ENCODE peak calls at places on chromosome 3, in eight cellular contexts. P is lower lobe of right lung; U is H1; B is Peyer's patch; K is naive thymus-derived CD4-positive, alpha-beta T cell; M is neural progenitor cell; W is effector memory CD4-positive, alpha-beta T cell; F is BE2C. O is an unnamed sample.

GRCh38 chr3:42678447-42678846 is 6.9 kb upstream of the KLHL40 start:
- DNase-seq in W (no peak), P (no peak), B (no peak), F (no peak), U (no peak), M (no peak), K (no peak), O (no peak)

GRCh38 chr3:71493372-71493771 is 90.2 kb downstream of the FOXP1 start:
- DNase-seq in W (peak; percentile 26), P (no peak), U (no peak), F (no peak), B (no peak), K (peak; percentile 83), M (no peak), O (no peak)

GRCh38 chr3:129502641-129503386 is 25.6 kb upstream of the RHO start:
- DNase-seq in K (no peak), M (no peak), W (no peak), P (no peak), F (no peak), B (no peak), U (no peak), O (no peak)

GRCh38 chr3:101886626-101887025 is 37.3 kb downstream of the NFKBIZ start:
- DNase-seq in U (no peak), M (no peak), B (no peak), W (no peak), K (no peak), P (no peak), F (no peak), O (no peak)

GRCh38 chr3:113536627-113537101 is 4.3 kb downstream of the SIDT1 start:
- DNase-seq in M (no peak), P (no peak), U (no peak), W (no peak), K (no peak), B (no peak), F (no peak), O (no peak)

GRCh38 chr3:24494616-24495333 is at the start of gene THRB:
- DNase-seq in F (peak; percentile 21), M (peak; percentile 79), U (peak; percentile 82), W (no peak), K (no peak), B (peak; percentile 18), P (peak; percentile 78), O (peak; percentile 83)

GRCh38 chr3:188343894-188344293 is 189.9 kb downstream of the LPP start:
- DNase-seq in U (no peak), K (no peak), W (no peak), B (no peak), P (no peak), F (no peak), M (no peak), O (no peak)

GRCh38 chr3:27677554-27677953 is 44.6 kb downstream of the EOMES start:
- DNase-seq in W (no peak), K (no peak), B (no peak), P (no peak), U (no peak), F (no peak), M (no peak), O (peak; percentile 20)

GRCh38 chr3:30437172-30437571 is 169.2 kb upstream of the TGFBR2 start:
- DNase-seq in P (no peak), F (no peak), W (no peak), K (no peak), B (peak; percentile 15), M (peak; percentile 2), U (no peak), O (no peak)

GRCh38 chr3:143331336-143331735 is 211.8 kb downstream of the CHST2 start:
- DNase-seq in F (no peak), M (no peak), B (no peak), U (no peak), W (no peak), P (no peak), K (no peak), O (no peak)

GRCh38 chr3:150544040-150544439 is 2.3 kb downstream of the SERP1 start:
- DNase-seq in F (no peak), K (no peak), P (no peak), W (no peak), B (no peak), M (no peak), U (no peak), O (peak; percentile 10)

GRCh38 chr3:190336516-190337189 is 14.4 kb upstream of the CLDN1 start:
- DNase-seq in M (no peak), B (no peak), F (no peak), U (no peak), P (no peak), W (no peak), K (no peak), O (peak; percentile 33)

GRCh38 chr3:169657351-169658124 is 6.0 kb downstream of the MECOM start:
- DNase-seq in F (no peak), K (no peak), U (no peak), W (no peak), M (no peak), B (no peak), P (no peak), O (peak; percentile 51)

GRCh38 chr3:184632551-184632950 is 71.0 kb downstream of the EPHB3 start:
- DNase-seq in P (no peak), U (no peak), K (no peak), W (no peak), B (no peak), M (no peak), F (no peak), O (peak; percentile 52)

GRCh38 chr3:9430733-9431132 is 33.3 kb downstream of the SETD5 start:
- DNase-seq in B (no peak), W (no peak), K (no peak), F (no peak), U (no peak), P (no peak), M (no peak), O (no peak)

GRCh38 chr3:43689766-43690399 is 855 bp upstream of the ABHD5 start:
- DNase-seq in F (no peak), P (no peak), U (no peak), M (no peak), W (no peak), B (no peak), K (no peak), O (no peak)

GRCh38 chr3:133269393-133269792 is 130.5 kb upstream of the BFSP2 start:
- DNase-seq in U (no peak), B (no peak), F (peak; percentile 72), P (no peak), M (no peak), K (no peak), W (no peak), O (no peak)

GRCh38 chr3:22245122-22245521 is 494.1 kb upstream of the ZNF385D start:
- DNase-seq in P (no peak), M (no peak), K (no peak), W (no peak), F (no peak), B (no peak), U (no peak), O (peak; percentile 20)

GRCh38 chr3:13532661-13533060 is 16.3 kb upstream of the FBLN2 start:
- DNase-seq in B (no peak), K (no peak), U (no peak), M (no peak), W (no peak), F (no peak), P (no peak), O (no peak)

GRCh38 chr3:138434875-138435772 is 708 bp downstream of the ESYT3 start:
- DNase-seq in M (peak; percentile 52), W (no peak), K (no peak), B (no peak), F (no peak), P (no peak), U (peak; percentile 66), O (peak; percentile 35)

GRCh38 chr3:138082992-138083386 is 32.4 kb downstream of the DZIP1L start:
- DNase-seq in B (no peak), K (no peak), W (no peak), P (no peak), U (no peak), M (no peak), F (no peak), O (no peak)

GRCh38 chr3:140871022-140871421 is 70.6 kb upstream of the SLC25A36 start:
- DNase-seq in F (no peak), P (no peak), M (no peak), B (no peak), K (no peak), U (no peak), W (no peak), O (no peak)

GRCh38 chr3:143820466-143821221 is 27.6 kb downstream of the SLC9A9 start:
- DNase-seq in W (no peak), U (no peak), B (no peak), K (no peak), M (no peak), F (no peak), P (no peak), O (no peak)

GRCh38 chr3:181698263-181698944 is 13.3 kb upstream of the SOX2 start:
- DNase-seq in P (no peak), U (no peak), F (no peak), M (no peak), B (no peak), K (no peak), W (no peak), O (no peak)
- H3K4me1 ChIP-seq in P (peaks cover 34% of the 10 kb centered on the region), U (peaks cover 20% of the 10 kb centered on the region), F (no peaks in the 10 kb centered on the region), M (peaks cover 91% of the 10 kb centered on the region), B (peaks cover 27% of the 10 kb centered on the region), K (peaks cover 7% of the 10 kb centered on the region), W (peaks cover 9% of the 10 kb centered on the region), O (peaks cover 11% of the 10 kb centered on the region)

GRCh38 chr3:195803309-195803908 is 8.3 kb downstream of the MUC4 start:
- DNase-seq in F (no peak), K (no peak), U (no peak), B (no peak), M (no peak), W (no peak), P (no peak), O (peak; percentile 8)
- H3K4me3 ChIP-seq in F (no peak overlapping the region), K (no peak overlapping the region), U (no peak overlapping the region), B (no peak overlapping the region), M (no peak overlapping the region), W (no peak overlapping the region), P (peak overlapping the region; percentile 27), O (no peak overlapping the region)

DNA sequence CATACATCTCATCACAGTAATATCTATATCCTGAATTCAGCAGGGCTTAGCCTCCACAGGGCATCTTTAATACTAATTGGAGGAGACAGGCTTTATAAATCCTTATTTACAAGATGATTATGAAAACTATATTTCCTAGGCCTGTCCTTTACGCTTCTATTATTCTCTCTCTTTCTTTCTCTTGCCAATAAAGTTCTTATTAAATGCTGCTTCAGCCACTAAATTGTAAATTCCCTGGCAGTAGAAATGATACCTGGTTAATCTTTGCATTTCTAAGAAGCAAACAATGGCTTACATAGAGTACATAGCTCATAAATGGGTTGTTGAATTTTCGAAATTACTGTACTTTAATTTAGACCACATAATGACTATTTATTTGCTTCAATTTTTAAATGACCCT is 43.5 kb downstream of the TNIK start:
- DNase-seq in P (no peak), M (no peak), U (no peak), K (no peak), B (no peak), F (no peak), W (no peak), O (no peak)
- H3K4me1 ChIP-seq in P (peaks cover 17% of the 10 kb centered on the region), M (no peaks in the 10 kb centered on the region), U (peaks cover 11% of the 10 kb centered on the region), K (no peaks in the 10 kb centered on the region), B (no peaks in the 10 kb centered on the region), F (peaks cover 5% of the 10 kb centered on the region), W (peaks cover 3% of the 10 kb centered on the region), O (peaks cover 11% of the 10 kb centered on the region)

DNA sequence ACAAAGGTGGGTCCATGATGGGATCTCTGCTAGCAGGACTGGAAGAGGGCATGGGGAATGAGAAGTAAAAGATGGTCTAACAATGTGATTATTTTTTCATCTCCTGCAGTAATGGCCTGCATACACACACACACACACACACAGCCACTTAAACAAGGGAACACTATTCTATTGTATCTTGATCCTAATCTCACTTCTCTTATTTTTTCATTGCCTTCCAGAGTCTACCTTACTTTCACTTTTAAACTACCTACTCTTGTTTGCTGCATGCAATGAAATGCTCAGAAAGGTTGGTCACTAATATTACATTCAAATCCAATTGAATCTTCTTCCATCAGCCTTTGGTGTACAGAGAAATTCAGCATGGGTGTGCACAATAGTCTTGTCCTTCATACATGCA is 853.8 kb downstream of the IGSF11 start:
- DNase-seq in W (no peak), P (no peak), U (no peak), B (no peak), K (no peak), M (no peak), F (no peak), O (no peak)
- H3K4me3 ChIP-seq in W (no peak overlapping the region), P (no peak overlapping the region), U (no peak overlapping the region), B (no peak overlapping the region), K (no peak overlapping the region), M (no peak overlapping the region), F (no peak overlapping the region), O (no peak overlapping the region)

O was measured in hepatocyte.